ENCODE peak calls at places on chromosomes 11 and 22, in six cellular contexts. X is H1, N is GM12891, I is GM12878, V is K562, W is HepG2. F is an unnamed sample.

GRCh38 chr11:11010624-11011127 is 152.8 kb upstream of the ZBED5 start:
- DNase-seq in W (peak; percentile 16), V (no peak), N (no peak), I (no peak), X (no peak), F (no peak)

GRCh38 chr11:75264971-75265370 is 24.4 kb downstream of the TPBGL start:
- DNase-seq in V (no peak), W (no peak), N (no peak), I (no peak), X (no peak), F (no peak)

GRCh38 chr11:114291847-114292680 is 4.1 kb upstream of the NNMT start:
- DNase-seq in N (no peak), X (no peak), V (no peak), I (no peak), W (no peak), F (no peak)

GRCh38 chr22:24066260-24066659 is 55.2 kb downstream of the CABIN1 start:
- DNase-seq in I (no peak), X (no peak), N (no peak), W (no peak), V (no peak), F (no peak)

GRCh38 chr11:118484405-118484804 is 42.9 kb upstream of the TTC36 start:
- DNase-seq in W (no peak), V (no peak), I (no peak), N (no peak), X (no peak), F (no peak)

GRCh38 chr22:43631846-43632245 is 180.3 kb downstream of the EFCAB6 start:
- DNase-seq in X (no peak), V (no peak), W (no peak), N (no peak), I (no peak), F (no peak)

GRCh38 chr22:49879871-49880270 is 26.2 kb downstream of the ZBED4 start:
- DNase-seq in X (no peak), V (no peak), N (no peak), I (no peak), W (no peak), F (no peak)

GRCh38 chr22:33438273-33438672 is 380.1 kb upstream of the SYN3 start:
- DNase-seq in N (no peak), X (no peak), V (no peak), W (no peak), I (no peak), F (no peak)

GRCh38 chr11:17386331-17387084 is 2.0 kb downstream of the KCNJ11 start:
- DNase-seq in V (peak; percentile 69), N (peak; percentile 49), I (no peak), X (peak; percentile 31), W (peak; percentile 43), F (no peak)

GRCh38 chr22:37192232-37192631 is 4.2 kb upstream of the C1QTNF6 start:
- DNase-seq in N (no peak), V (no peak), I (no peak), W (no peak), X (no peak), F (no peak)

GRCh38 chr22:47260551-47260950 is 498.1 kb downstream of the TBC1D22A start:
- DNase-seq in X (no peak), W (no peak), N (no peak), I (no peak), V (no peak), F (no peak)

GRCh38 chr11:36475192-36475591 is 34.9 kb downstream of the TRAF6 start:
- DNase-seq in I (no peak), N (no peak), W (no peak), X (no peak), V (no peak), F (no peak)

GRCh38 chr11:59756845-59757244 is 1.7 kb downstream of the STX3 start:
- DNase-seq in W (no peak), V (peak; percentile 62), X (no peak), I (no peak), N (peak; percentile 19), F (no peak)

DNA sequence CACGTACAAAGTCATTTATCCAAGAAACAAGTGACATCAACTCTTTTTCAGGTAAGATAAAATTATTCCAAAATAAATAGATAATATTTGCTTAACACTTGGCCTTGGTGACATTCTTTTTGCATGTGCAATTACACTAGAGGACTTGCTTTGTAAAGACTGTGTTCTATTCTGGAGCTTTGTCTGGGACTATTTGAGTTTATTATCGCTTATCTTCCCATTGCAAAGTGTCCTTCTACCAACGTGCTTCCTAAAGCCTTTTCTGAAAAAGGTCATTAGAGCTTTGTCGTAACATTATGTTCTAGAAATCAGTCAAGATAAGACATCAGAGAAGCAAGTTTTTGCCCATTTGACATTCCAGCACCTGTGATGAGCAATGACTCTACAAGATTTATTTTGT is 78.3 kb upstream of the MYO18B start:
- DNase-seq in X (no peak), W (peak; percentile 90), V (no peak), I (no peak), N (no peak), F (no peak)
- TF ChIP-seq TAF1 in X (no peak), W (no peak), V (no peak), I (no peak), N (no peak), F (no peak)

GRCh38 chr11:68978626-68978930 is 2.2 kb downstream of the MRGPRD start:
- DNase-seq in V (no peak), I (no peak), X (no peak), N (no peak), W (no peak), F (no peak)
- TF ChIP-seq POLR2AphosphoS5 in V (no peak), I (no peak), X (no peak), N (no peak), W (no peak), F (no peak)

GRCh38 chr11:72079776-72080325 is 491 bp downstream of the NUMA1 start:
- DNase-seq in I (no peak), W (no peak), N (no peak), X (no peak), V (peak; percentile 76), F (no peak)

GRCh38 chr11:72081184-72081644 is 564 bp downstream of the LRRC51 start:
- DNase-seq in V (no peak), X (no peak), I (no peak), N (no peak), W (no peak), F (no peak)

GRCh38 chr11:72078477-72078876 is 1.9 kb downstream of the NUMA1 start:
- DNase-seq in W (no peak), N (no peak), X (no peak), V (no peak), I (no peak), F (no peak)

GRCh38 chr11:72081856-72082255 is 1.2 kb downstream of the LRRC51 start:
- DNase-seq in X (no peak), N (no peak), I (no peak), V (no peak), W (no peak), F (no peak)

GRCh38 chr11:72080326-72081183 is at the start of the genes LRRC51 and NUMA1:
- DNase-seq in V (peak; percentile 94), X (peak; percentile 100), I (peak; percentile 99), N (peak; percentile 77), W (peak; percentile 99), F (peak; percentile 87)
- TF ChIP-seq POLR2A in V (peak; percentile 90), X (peak; percentile 74), I (peak; percentile 83), N (peak; percentile 43), W (peak; percentile 74), F (peak; percentile 71)

GRCh38 chr11:71181566-71181965 is 70.8 kb downstream of the SHANK2 start:
- DNase-seq in X (no peak), I (no peak), N (no peak), W (no peak), V (no peak), F (no peak)
- TF ChIP-seq TAF1 in X (no peak), I (no peak), N (no peak), W (no peak), V (no peak), F (no peak)

DNA sequence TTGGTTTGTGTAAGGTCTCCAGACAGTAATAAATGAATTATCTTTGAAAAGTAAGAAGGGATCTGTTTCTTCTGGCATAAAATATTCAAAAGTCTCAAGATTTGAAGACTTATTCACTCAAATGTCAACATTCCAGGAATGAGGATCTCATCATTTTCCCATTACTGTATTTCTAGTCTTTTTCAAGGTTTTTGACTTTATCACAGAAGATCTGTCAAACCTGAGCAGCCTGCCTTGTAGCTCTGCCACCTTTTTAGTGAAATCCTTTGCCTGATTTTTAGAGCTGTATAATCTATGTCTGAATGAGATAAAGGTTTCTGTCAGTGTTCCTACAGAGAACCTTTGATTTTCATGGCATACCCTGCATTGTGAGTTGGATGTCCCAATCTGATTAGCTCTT is 4.0 kb downstream of the OR51F2 start:
- DNase-seq in X (no peak), V (no peak), N (no peak), I (no peak), W (no peak), F (no peak)
- TF ChIP-seq POLR2AphosphoS5 in X (no peak), V (no peak), N (no peak), I (no peak), W (no peak), F (no peak)